ENCODE peak calls at places on chromosomes 12 and 14, in five cellular contexts. D is esophagus squamous epithelium, E is cardiac muscle cell, N is uterus, K is vagina. H is an unnamed sample.

GRCh38 chr14:23572524-23572828 is 4.9 kb upstream of the AP1G2 start:
- DNase-seq in K (no peak), E (no peak), N (no peak), D (no peak), H (no peak)

GRCh38 chr12:119262388-119262787 is 72.1 kb upstream of the CCDC60 start:
- DNase-seq in K (no peak), N (no peak), E (no peak), D (no peak), H (no peak)

GRCh38 chr12:49564241-49565118 is 3.5 kb downstream of the MCRS1 start:
- DNase-seq in E (no peak), K (no peak), N (no peak), D (no peak), H (no peak)

GRCh38 chr12:1590083-1590979 is 4.0 kb downstream of the FBXL14 start:
- DNase-seq in K (no peak), E (peak; percentile 64), N (no peak), D (no peak), H (no peak)

GRCh38 chr12:2891240-2892053 is 756 bp downstream of the TULP3 start:
- DNase-seq in K (no peak), E (peak; percentile 77), D (no peak), N (peak; percentile 56), H (no peak)

GRCh38 chr12:124938606-124939427 is 24.4 kb upstream of the UBC start:
- DNase-seq in D (no peak), K (peak; percentile 89), E (peak; percentile 81), N (peak; percentile 66), H (no peak)

GRCh38 chr12:14264316-14264715 is 101.2 kb upstream of the ATF7IP start:
- DNase-seq in K (no peak), D (no peak), N (no peak), E (no peak), H (no peak)

GRCh38 chr12:20142956-20143355 is 225.4 kb upstream of the PDE3A start:
- DNase-seq in K (no peak), D (no peak), E (no peak), N (no peak), H (no peak)

GRCh38 chr12:121860257-121860656 is 1.6 kb upstream of the HPD start:
- DNase-seq in N (no peak), K (no peak), D (no peak), E (no peak), H (no peak)

GRCh38 chr14:50657753-50658152 is 10.4 kb downstream of the SAV1 start:
- DNase-seq in N (no peak), K (no peak), D (no peak), E (no peak), H (no peak)
- H3K4me3 ChIP-seq in N (no peak overlapping the region), K (no peak overlapping the region), D (no peak overlapping the region), E (no peak overlapping the region), H (no peak overlapping the region)

GRCh38 chr14:29584992-29585391 is 342.7 kb downstream of the PRKD1 start:
- DNase-seq in N (peak; percentile 13), D (no peak), K (no peak), E (peak; percentile 83), H (no peak)
- H3K4me3 ChIP-seq in N (no peak overlapping the region), D (no peak overlapping the region), K (no peak overlapping the region), E (no peak overlapping the region), H (no peak overlapping the region)

DNA sequence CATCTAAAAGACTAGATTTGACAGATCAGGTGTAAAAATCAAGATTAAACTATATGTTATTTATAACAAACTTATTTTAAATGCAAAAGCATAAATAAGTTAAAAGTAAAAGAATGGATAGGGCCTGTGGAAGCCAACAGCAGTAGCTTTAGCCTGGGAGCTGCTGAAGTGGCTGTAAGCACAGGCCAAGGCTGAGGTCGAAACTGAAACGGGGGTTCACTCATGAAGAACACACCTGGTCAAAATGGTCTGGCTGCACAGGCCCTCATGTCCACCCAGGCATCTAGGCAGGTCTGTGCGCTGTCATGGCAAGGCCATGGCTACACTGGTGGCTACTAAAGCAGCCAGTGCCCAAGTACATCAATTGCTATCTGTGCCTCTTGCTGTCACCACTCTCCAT is 23.1 kb downstream of the CATSPERB start:
- DNase-seq in E (no peak), N (no peak), D (no peak), K (no peak), H (no peak)
- H3K4me3 ChIP-seq in E (no peak overlapping the region), N (no peak overlapping the region), D (no peak overlapping the region), K (no peak overlapping the region), H (no peak overlapping the region)

GRCh38 chr14:30045720-30046119 is 118.1 kb upstream of the PRKD1 start:
- DNase-seq in K (no peak), N (no peak), D (no peak), E (no peak), H (no peak)
- H3K4me3 ChIP-seq in K (no peak overlapping the region), N (no peak overlapping the region), D (no peak overlapping the region), E (no peak overlapping the region), H (no peak overlapping the region)

DNA sequence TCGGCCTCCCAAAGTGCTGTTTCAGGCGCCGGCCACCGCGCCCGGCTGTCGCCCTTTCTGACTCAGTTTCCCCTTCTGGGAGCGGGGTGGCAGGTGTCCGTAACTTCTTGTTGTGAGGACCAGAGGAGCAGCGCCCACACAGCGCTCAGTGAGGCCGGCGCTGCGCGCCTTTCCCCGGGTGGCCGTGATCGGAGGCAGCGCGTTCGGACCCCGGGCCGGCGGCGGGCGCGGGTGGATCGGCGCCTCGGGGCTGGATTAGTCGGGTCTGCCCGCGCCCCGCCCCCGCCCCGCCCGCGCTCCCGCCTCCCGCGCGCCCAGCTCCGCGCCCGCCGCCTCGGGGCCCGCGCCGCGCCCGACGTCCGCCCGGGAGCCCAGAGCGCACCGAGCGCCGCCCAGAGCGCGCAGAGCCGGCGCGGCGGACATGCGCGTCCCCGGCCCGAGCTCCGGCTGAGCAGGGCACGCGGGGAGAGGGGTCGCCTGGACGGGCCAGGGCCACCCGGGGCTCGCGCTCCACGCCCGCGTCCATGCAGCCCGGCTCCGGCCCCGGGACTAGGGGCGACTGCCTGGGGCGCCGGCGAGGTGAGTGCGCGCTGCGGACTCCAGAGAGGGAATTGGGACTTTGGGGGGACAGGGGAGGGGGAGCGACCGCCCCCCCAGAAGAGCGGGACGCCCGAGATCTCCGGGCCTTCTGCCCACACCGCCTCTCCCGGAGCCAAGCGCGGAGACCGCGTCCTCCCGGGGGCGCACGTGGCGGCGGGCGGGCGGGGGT is 50.5 kb downstream of the LRCOL1 start:
- DNase-seq in E (peak; percentile 77), D (no peak), K (no peak), N (peak; percentile 42), H (no peak)
- H3K4me3 ChIP-seq in E (peak overlapping the region; percentile 56), D (peak overlapping the region; percentile 59), K (peak overlapping the region; percentile 68), N (peak overlapping the region; percentile 40), H (peak overlapping the region; percentile 61)

GRCh38 chr12:54214553-54215374 is 26.0 kb upstream of the SMUG1 start:
- DNase-seq in D (no peak), E (peak; percentile 94), N (peak; percentile 88), K (no peak), H (peak; percentile 65)

GRCh38 chr12:54217774-54218221 is 29.0 kb upstream of the SMUG1 start:
- DNase-seq in N (no peak), E (no peak), D (no peak), K (no peak), H (no peak)

GRCh38 chr12:54216580-54217308 is 28.0 kb upstream of the SMUG1 start:
- DNase-seq in E (peak; percentile 92), N (peak; percentile 71), D (no peak), K (no peak), H (peak; percentile 62)

GRCh38 chr12:54215990-54216579 is 27.3 kb upstream of the SMUG1 start:
- DNase-seq in E (no peak), D (no peak), N (no peak), K (no peak), H (no peak)

DNA sequence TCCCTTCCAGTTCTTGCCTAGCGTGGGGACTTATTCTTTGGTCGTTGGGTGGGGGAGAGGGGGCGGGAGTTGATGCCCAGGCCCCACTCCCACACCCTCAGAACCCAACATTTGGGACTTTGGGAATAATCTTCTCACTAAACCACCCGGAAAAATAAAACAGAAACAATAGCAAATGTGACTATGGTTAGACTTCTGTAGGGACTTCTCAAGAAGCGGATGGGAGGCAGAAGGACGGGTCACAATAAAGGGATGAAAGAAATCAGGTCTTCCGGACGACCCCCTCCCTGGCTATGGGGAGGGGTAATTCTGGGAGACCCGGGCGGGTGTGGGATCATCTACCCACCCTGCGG is 28.5 kb upstream of the SMUG1 start:
- DNase-seq in N (no peak), E (no peak), D (no peak), K (no peak), H (no peak)
- H3K4me3 ChIP-seq in N (peak overlapping the region; percentile 3), E (peak overlapping the region; percentile 12), D (no peak overlapping the region), K (peak overlapping the region; percentile 19), H (peak overlapping the region; percentile 46)

GRCh38 chr14:64388533-64389243 is 535 bp downstream of the MTHFD1 start:
- DNase-seq in K (no peak), N (no peak), D (no peak), E (peak; percentile 46), H (no peak)

GRCh38 chr14:64394973-64395633 is 7.0 kb downstream of the MTHFD1 start:
- DNase-seq in E (no peak), N (no peak), D (no peak), K (no peak), H (no peak)

GRCh38 chr14:64391986-64392385 is 3.8 kb downstream of the MTHFD1 start:
- DNase-seq in E (no peak), D (no peak), K (no peak), N (no peak), H (no peak)

GRCh38 chr14:64391113-64391725 is 3.1 kb downstream of the MTHFD1 start:
- DNase-seq in D (no peak), E (no peak), K (no peak), N (no peak), H (no peak)

GRCh38 chr14:64394423-64394822 is 6.3 kb downstream of the MTHFD1 start:
- DNase-seq in N (no peak), E (peak; percentile 40), D (no peak), K (no peak), H (no peak)
- H3K4me3 ChIP-seq in N (no peak overlapping the region), E (no peak overlapping the region), D (no peak overlapping the region), K (no peak overlapping the region), H (no peak overlapping the region)

H was measured in GM12864.